ENCODE peak calls at places on chromosome 13, in four cellular contexts. One of them, this sample, is unnamed.

GRCh38 chr13:98144501-98145350 is 1.8 kb downstream of the FARP1 start:
- DNase-seq in GM12878: no peak
- DNase-seq in K562: no peak
- DNase-seq in HepG2: peak
- DNase-seq in this sample: peak

GRCh38 chr13:48492123-48493075 is 40.5 kb downstream of the RCBTB2 start:
- DNase-seq in K562: peak
- DNase-seq in GM12878: peak
- DNase-seq in HepG2: no peak
- DNase-seq in this sample: no peak

GRCh38 chr13:30735025-30735967 is at the start of gene ALOX5AP:
- DNase-seq in GM12878: peak
- DNase-seq in HepG2: no peak
- DNase-seq in K562: no peak
- DNase-seq in this sample: no peak

GRCh38 chr13:29948791-29949190 is 98.4 kb upstream of the UBL3 start:
- DNase-seq in HepG2: no peak
- DNase-seq in K562: no peak
- DNase-seq in GM12878: no peak
- DNase-seq in this sample: no peak

GRCh38 chr13:68535329-68535728 is 1305.2 kb upstream of the PCDH9 start:
- DNase-seq in HepG2: no peak
- DNase-seq in K562: no peak
- DNase-seq in GM12878: no peak
- DNase-seq in this sample: no peak

GRCh38 chr13:102327119-102327617 is 74.7 kb downstream of the FGF14 start:
- DNase-seq in K562: no peak
- DNase-seq in HepG2: no peak
- DNase-seq in GM12878: no peak
- DNase-seq in this sample: no peak

GRCh38 chr13:25286969-25287961 is at the start of gene MTMR6:
- DNase-seq in K562: peak
- DNase-seq in HepG2: peak
- DNase-seq in GM12878: peak
- DNase-seq in this sample: peak

GRCh38 chr13:50437252-50437651 is 406.2 kb downstream of the DLEU7 start:
- DNase-seq in HepG2: no peak
- DNase-seq in GM12878: no peak
- DNase-seq in K562: no peak
- DNase-seq in this sample: no peak

GRCh38 chr13:78604782-78605611 is 1.6 kb upstream of the POU4F1 start:
- DNase-seq in K562: peak
- DNase-seq in GM12878: no peak
- DNase-seq in HepG2: peak
- DNase-seq in this sample: peak

GRCh38 chr13:29924482-29924884 is 74.1 kb upstream of the UBL3 start:
- DNase-seq in GM12878: no peak
- DNase-seq in HepG2: peak
- DNase-seq in K562: no peak
- DNase-seq in this sample: no peak

GRCh38 chr13:34594507-34594906 is 347.6 kb upstream of the NBEA start:
- DNase-seq in K562: no peak
- DNase-seq in HepG2: no peak
- DNase-seq in GM12878: no peak
- DNase-seq in this sample: no peak

GRCh38 chr13:79427265-79427664 is 21.2 kb upstream of the RBM26 start:
- DNase-seq in GM12878: no peak
- DNase-seq in K562: no peak
- DNase-seq in HepG2: no peak
- DNase-seq in this sample: no peak

GRCh38 chr13:44331912-44332840 is 41.4 kb upstream of the SERP2 start:
- DNase-seq in HepG2: no peak
- DNase-seq in K562: no peak
- DNase-seq in GM12878: no peak
- DNase-seq in this sample: no peak

GRCh38 chr13:20263393-20264044 is 31.4 kb upstream of the GJB6 start:
- DNase-seq in GM12878: no peak
- DNase-seq in K562: no peak
- DNase-seq in HepG2: peak
- DNase-seq in this sample: no peak

GRCh38 chr13:94886191-94886590 is 173.8 kb upstream of the SOX21 start:
- DNase-seq in HepG2: no peak
- DNase-seq in GM12878: no peak
- DNase-seq in K562: no peak
- DNase-seq in this sample: no peak

GRCh38 chr13:39244561-39245230 is 206.4 kb downstream of the NHLRC3 start:
- DNase-seq in HepG2: no peak
- DNase-seq in K562: no peak
- DNase-seq in GM12878: no peak
- DNase-seq in this sample: no peak

GRCh38 chr13:32212420-32212819 is 102.7 kb downstream of the ZAR1L start:
- DNase-seq in HepG2: no peak
- DNase-seq in GM12878: no peak
- DNase-seq in K562: no peak
- DNase-seq in this sample: no peak

GRCh38 chr13:45219123-45219891 is 18.5 kb upstream of the KCTD4 start:
- DNase-seq in K562: no peak
- DNase-seq in HepG2: peak
- DNase-seq in GM12878: no peak
- DNase-seq in this sample: no peak

GRCh38 chr13:36848228-36848982 is 29.4 kb downstream of the RFXAP start:
- DNase-seq in K562: peak
- DNase-seq in HepG2: no peak
- DNase-seq in GM12878: no peak
- DNase-seq in this sample: peak

GRCh38 chr13:113109151-113110047 is 3.8 kb downstream of the F7 start:
- DNase-seq in GM12878: no peak
- DNase-seq in HepG2: no peak
- DNase-seq in K562: no peak
- DNase-seq in this sample: peak

GRCh38 chr13:25906211-25906661 is 145.6 kb downstream of the SHISA2 start:
- DNase-seq in K562: no peak
- DNase-seq in HepG2: no peak
- DNase-seq in GM12878: no peak
- DNase-seq in this sample: no peak

GRCh38 chr13:66128692-66129269 is 1101.4 kb downstream of the PCDH9 start:
- DNase-seq in K562: no peak
- DNase-seq in GM12878: no peak
- DNase-seq in HepG2: no peak
- DNase-seq in this sample: no peak

GRCh38 chr13:55199132-55199531 is 1941.6 kb upstream of the PRR20A start:
- DNase-seq in HepG2: peak
- DNase-seq in K562: no peak
- DNase-seq in GM12878: no peak
- DNase-seq in this sample: no peak

GRCh38 chr13:74444877-74445479 is 310.8 kb upstream of the KLF12 start:
- DNase-seq in HepG2: no peak
- DNase-seq in GM12878: no peak
- DNase-seq in K562: no peak
- DNase-seq in this sample: no peak

GRCh38 chr13:48585456-48585840 is 52.6 kb upstream of the RCBTB2 start:
- DNase-seq in HepG2: peak
- DNase-seq in GM12878: no peak
- DNase-seq in K562: no peak
- DNase-seq in this sample: no peak

GRCh38 chr13:33003458-33004019 is 12.7 kb upstream of the KL start:
- DNase-seq in HepG2: no peak
- DNase-seq in K562: no peak
- DNase-seq in GM12878: no peak
- DNase-seq in this sample: no peak

GRCh38 chr13:45768668-45769067 is 66.5 kb downstream of the CBY2 start:
- DNase-seq in HepG2: no peak
- DNase-seq in K562: no peak
- DNase-seq in GM12878: no peak
- DNase-seq in this sample: no peak

GRCh38 chr13:77309254-77309653 is 17.6 kb downstream of the MYCBP2 start:
- DNase-seq in GM12878: no peak
- DNase-seq in K562: no peak
- DNase-seq in HepG2: no peak
- DNase-seq in this sample: no peak

GRCh38 chr13:77312311-77312710 is 14.6 kb downstream of the MYCBP2 start:
- DNase-seq in GM12878: no peak
- DNase-seq in HepG2: no peak
- DNase-seq in K562: no peak
- DNase-seq in this sample: no peak

GRCh38 chr13:77310579-77311279 is 16.2 kb downstream of the MYCBP2 start:
- DNase-seq in HepG2: no peak
- DNase-seq in GM12878: no peak
- DNase-seq in K562: no peak
- DNase-seq in this sample: no peak

GRCh38 chr13:77306458-77306857 is 20.4 kb downstream of the MYCBP2 start:
- DNase-seq in HepG2: no peak
- DNase-seq in K562: no peak
- DNase-seq in GM12878: no peak
- DNase-seq in this sample: no peak

DNA sequence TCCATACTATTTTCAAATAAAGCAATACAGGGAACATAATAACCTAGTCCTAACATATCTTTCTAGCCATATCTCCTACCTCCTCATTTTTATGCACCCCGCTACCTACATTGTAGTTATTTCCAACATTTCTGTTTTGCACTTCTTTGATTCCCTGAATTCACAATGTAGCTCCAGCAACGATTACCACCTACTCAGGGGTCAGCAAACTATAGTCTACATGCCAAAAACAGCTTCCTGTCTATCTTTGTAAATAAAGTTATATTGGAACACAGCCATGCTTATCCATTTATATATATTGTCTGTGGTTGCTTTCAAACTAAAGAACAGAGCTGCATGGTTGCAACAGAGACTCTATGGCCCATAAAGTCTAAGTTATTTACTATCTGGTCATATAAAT is 16.7 kb downstream of the MYCBP2 start:
- DNase-seq in K562: no peak
- DNase-seq in GM12878: no peak
- DNase-seq in HepG2: no peak
- DNase-seq in this sample: no peak
- TF ChIP-seq ETV6 in K562: no peak
- TF ChIP-seq ETV6 in GM12878: no peak
- TF ChIP-seq ETV6 in HepG2: no peak
- TF ChIP-seq ETV6 in this sample: no peak

GRCh38 chr13:100550433-100550832 is 38.2 kb downstream of the GGACT start:
- DNase-seq in HepG2: no peak
- DNase-seq in GM12878: no peak
- DNase-seq in K562: no peak
- DNase-seq in this sample: no peak

GRCh38 chr13:100546713-100547405 is 41.7 kb downstream of the GGACT start:
- DNase-seq in K562: no peak
- DNase-seq in HepG2: no peak
- DNase-seq in GM12878: no peak
- DNase-seq in this sample: no peak

GRCh38 chr13:100549316-100549715 is 39.3 kb downstream of the GGACT start:
- DNase-seq in GM12878: no peak
- DNase-seq in HepG2: no peak
- DNase-seq in K562: no peak
- DNase-seq in this sample: no peak

GRCh38 chr13:100545684-100546061 is 42.9 kb downstream of the GGACT start:
- DNase-seq in HepG2: no peak
- DNase-seq in K562: no peak
- DNase-seq in GM12878: no peak
- DNase-seq in this sample: no peak

GRCh38 chr13:100547805-100548204 is 40.8 kb downstream of the GGACT start:
- DNase-seq in K562: no peak
- DNase-seq in HepG2: no peak
- DNase-seq in GM12878: no peak
- DNase-seq in this sample: no peak
- TF ChIP-seq ETV6 in K562: no peak
- TF ChIP-seq ETV6 in HepG2: no peak
- TF ChIP-seq ETV6 in GM12878: no peak
- TF ChIP-seq ETV6 in this sample: no peak

DNA sequence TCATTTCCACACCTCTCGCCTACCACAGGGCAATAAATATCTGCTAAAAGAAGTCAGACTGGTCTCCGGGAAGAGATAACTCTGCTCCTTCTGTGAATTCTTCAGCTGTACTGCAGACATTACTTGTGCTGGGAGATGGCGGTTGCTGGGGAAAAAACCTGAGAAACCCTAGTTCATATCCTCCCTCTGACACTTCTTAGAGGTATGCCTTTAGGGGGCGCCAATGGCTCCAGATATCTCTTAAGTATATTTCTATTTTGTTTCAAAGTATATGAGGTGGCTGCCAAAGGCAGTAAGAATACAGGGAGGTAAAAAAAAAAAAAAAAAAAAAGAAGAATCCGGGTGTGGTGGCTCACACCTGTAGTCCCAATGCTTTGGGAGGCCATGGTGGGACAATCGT is 175.2 kb downstream of the PAN3 start:
- DNase-seq in GM12878: no peak
- DNase-seq in K562: peak
- DNase-seq in HepG2: no peak
- DNase-seq in this sample: peak
- TF ChIP-seq ETV6 in GM12878: no peak
- TF ChIP-seq ETV6 in K562: no peak
- TF ChIP-seq ETV6 in HepG2: no peak
- TF ChIP-seq ETV6 in this sample: no peak

GRCh38 chr13:109784590-109785140 is 1.7 kb downstream of the IRS2 start:
- DNase-seq in GM12878: no peak
- DNase-seq in K562: no peak
- DNase-seq in HepG2: no peak
- DNase-seq in this sample: peak

GRCh38 chr13:109786457-109787134 is at the start of gene IRS2:
- DNase-seq in GM12878: no peak
- DNase-seq in HepG2: no peak
- DNase-seq in K562: peak
- DNase-seq in this sample: peak

GRCh38 chr13:109783815-109784589 is 2.4 kb downstream of the IRS2 start:
- DNase-seq in GM12878: no peak
- DNase-seq in K562: no peak
- DNase-seq in HepG2: no peak
- DNase-seq in this sample: peak

GRCh38 chr13:109785892-109786450 is 412 bp downstream of the IRS2 start:
- DNase-seq in HepG2: no peak
- DNase-seq in GM12878: no peak
- DNase-seq in K562: no peak
- DNase-seq in this sample: no peak

DNA sequence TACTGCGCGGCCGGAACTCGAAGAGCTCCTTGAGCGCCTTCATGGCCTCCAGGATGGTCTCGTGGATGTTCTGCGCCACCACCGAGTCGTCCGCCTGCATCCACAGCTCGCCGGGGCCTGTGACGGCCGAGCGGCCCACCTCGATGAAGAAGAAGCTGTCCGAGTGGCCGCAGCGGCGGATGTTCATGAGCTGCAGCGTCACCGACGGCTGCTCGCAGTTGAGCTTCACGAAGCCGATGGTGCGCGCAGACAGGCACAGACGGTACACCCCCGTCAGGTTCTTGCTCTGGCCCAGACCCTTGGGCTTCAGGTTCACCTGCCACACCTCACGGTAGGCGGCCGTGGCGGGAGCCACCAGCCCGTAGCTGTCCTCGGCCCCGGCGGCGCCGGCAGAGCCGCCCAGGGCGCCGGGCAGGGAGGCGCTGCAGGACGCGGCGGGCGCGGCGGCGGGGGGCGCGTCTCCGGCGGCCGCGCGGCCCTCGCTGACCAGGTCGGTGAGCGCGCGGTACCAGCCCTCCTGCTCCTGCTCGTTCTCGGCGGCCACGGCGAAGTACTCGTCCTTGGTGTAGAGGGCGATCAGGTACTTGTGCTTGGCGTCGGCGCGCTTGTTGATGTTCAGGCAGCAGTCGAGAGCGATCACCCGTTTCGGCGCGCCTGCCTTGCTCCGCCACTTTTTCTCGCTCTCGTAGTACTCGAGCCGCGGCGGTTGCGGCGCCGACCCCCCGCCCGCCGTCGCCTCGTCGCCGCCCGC is 1.1 kb downstream of the IRS2 start:
- DNase-seq in HepG2: no peak
- DNase-seq in K562: no peak
- DNase-seq in GM12878: no peak
- DNase-seq in this sample: peak
- TF ChIP-seq ETV6 in HepG2: no peak
- TF ChIP-seq ETV6 in K562: no peak
- TF ChIP-seq ETV6 in GM12878: no peak
- TF ChIP-seq ETV6 in this sample: no peak

This sample was measured in WTC11.